ENCODE peak calls at places on chromosomes 6 and 20, in four cellular contexts. Y is NCI-H1092 treated with DMSO at 0.1 percent for 48 hours, Q is iris pigment epithelial cell, K is WTC11. R is an unnamed sample.

GRCh38 chr6:142155895-142156757 is 9.1 kb downstream of the VTA1 start:
- DNase-seq in K (no peak), Q (peak; percentile 27), Y (peak; percentile 0), R (no peak)

GRCh38 chr6:4021862-4022715 is 56.8 kb downstream of the FAM217A start:
- DNase-seq in K (no peak), Q (peak; percentile 21), Y (no peak), R (no peak)

GRCh38 chr20:3744806-3745685 is 12.6 kb downstream of the HSPA12B start:
- DNase-seq in Q (peak; percentile 58), Y (no peak), K (peak; percentile 100), R (no peak)

GRCh38 chr6:63449714-63450113 is 122.6 kb upstream of the LOC128125822 start:
- DNase-seq in Y (no peak), Q (no peak), K (no peak), R (no peak)

GRCh38 chr6:81465859-81466258 is 286.6 kb downstream of the TENT5A start:
- DNase-seq in Q (peak; percentile 25), Y (peak; percentile 0), K (no peak), R (no peak)

GRCh38 chr6:125658759-125659431 is 90.5 kb upstream of the HEY2 start:
- DNase-seq in Y (no peak), Q (no peak), K (no peak), R (no peak)

GRCh38 chr6:31005249-31006020 is 4.8 kb upstream of the MUC22 start:
- DNase-seq in Y (no peak), K (no peak), Q (peak; percentile 14), R (no peak)

GRCh38 chr6:11374036-11375010 is 141.9 kb upstream of the NEDD9 start:
- DNase-seq in Y (no peak), Q (no peak), K (no peak), R (no peak)

GRCh38 chr20:62824476-62825287 is 7.8 kb downstream of the COL9A3 start:
- DNase-seq in Y (peak; percentile 31), K (peak; percentile 73), Q (peak; percentile 58), R (no peak)

GRCh38 chr6:170287371-170287876 is 3.5 kb downstream of the DLL1 start:
- DNase-seq in K (no peak), Q (no peak), Y (no peak), R (no peak)